ENCODE peak calls at places on chromosomes 3 and 15, in six cellular contexts. W, L, O, Q, X and C are unnamed samples.

GRCh38 chr15:68818671-68819450 is 1.8 kb downstream of the ANP32A start:
- DNase-seq in W (peak; percentile 49), Q (peak; percentile 33), O (no peak), X (peak; percentile 70), L (no peak), C (no peak)

GRCh38 chr3:63818282-63819150 is 583 bp upstream of the C3orf49 start:
- DNase-seq in W (peak; percentile 71), Q (peak; percentile 44), O (peak; percentile 8), X (peak; percentile 64), L (peak; percentile 38), C (peak; percentile 23)

GRCh38 chr3:172666873-172667694 is 43.8 kb downstream of the NCEH1 start:
- DNase-seq in Q (peak; percentile 68), X (peak; percentile 87), O (peak; percentile 60), L (peak; percentile 71), W (peak; percentile 90), C (no peak)

GRCh38 chr3:139619484-139619883 is 58.3 kb downstream of the NMNAT3 start:
- DNase-seq in Q (no peak), W (no peak), L (no peak), O (no peak), X (no peak), C (no peak)

GRCh38 chr3:171163724-171164465 is 137.4 kb upstream of the SLC2A2 start:
- DNase-seq in W (no peak), Q (no peak), X (no peak), O (no peak), L (no peak), C (no peak)

GRCh38 chr3:195208183-195208582 is 62.8 kb downstream of the XXYLT1 start:
- DNase-seq in L (no peak), W (no peak), X (no peak), Q (no peak), O (no peak), C (peak; percentile 30)

GRCh38 chr3:143644370-143645089 is 203.7 kb downstream of the SLC9A9 start:
- DNase-seq in W (peak; percentile 85), O (peak; percentile 78), Q (no peak), X (peak; percentile 65), L (no peak), C (peak; percentile 43)

GRCh38 chr3:194187543-194187942 is 51.6 kb downstream of the HES1 start:
- DNase-seq in O (no peak), W (peak; percentile 16), X (no peak), L (no peak), Q (no peak), C (no peak)

GRCh38 chr3:196268270-196269163 is 19.0 kb downstream of the PCYT1A start:
- DNase-seq in X (no peak), Q (no peak), L (no peak), O (no peak), W (peak; percentile 55), C (peak; percentile 31)

GRCh38 chr3:14780927-14781507 is 37.7 kb upstream of the FGD5 start:
- DNase-seq in O (no peak), Q (no peak), X (peak; percentile 71), W (peak; percentile 38), L (peak; percentile 9), C (peak; percentile 70)

GRCh38 chr15:100771745-100772144 is 107.9 kb upstream of the ALDH1A3 start:
- DNase-seq in O (no peak), X (no peak), W (no peak), L (no peak), Q (no peak), C (no peak)

GRCh38 chr3:53222183-53222901 is 33.5 kb downstream of the TKT start:
- DNase-seq in L (no peak), W (no peak), Q (no peak), X (no peak), O (no peak), C (no peak)

GRCh38 chr15:27486036-27486435 is 515.1 kb downstream of the GABRG3 start:
- DNase-seq in X (no peak), Q (no peak), L (no peak), O (no peak), W (no peak), C (no peak)

GRCh38 chr15:68218331-68218730 is 11.2 kb downstream of the CLN6 start:
- DNase-seq in O (no peak), L (no peak), W (no peak), Q (no peak), X (no peak), C (no peak)

GRCh38 chr3:139199421-139200010 is 144.3 kb upstream of the MRPS22 start:
- DNase-seq in X (no peak), L (no peak), O (no peak), Q (no peak), W (no peak), C (no peak)

GRCh38 chr15:70324001-70324974 is 226.6 kb upstream of the TLE3 start:
- DNase-seq in Q (no peak), W (peak; percentile 78), L (no peak), O (no peak), X (no peak), C (no peak)

GRCh38 chr15:70436428-70436827 is 326.9 kb downstream of the UACA start:
- DNase-seq in O (no peak), X (no peak), Q (no peak), L (no peak), W (no peak), C (no peak)

GRCh38 chr3:52053307-52054304 is 2.8 kb downstream of the DUSP7 start:
- DNase-seq in X (peak; percentile 26), W (peak; percentile 97), Q (peak; percentile 22), O (no peak), L (peak; percentile 19), C (no peak)

GRCh38 chr3:73697020-73697419 is 72.3 kb upstream of the PDZRN3 start:
- DNase-seq in O (no peak), L (no peak), W (no peak), Q (no peak), X (no peak), C (no peak)

GRCh38 chr3:43405888-43406636 is 119.7 kb downstream of the SNRK start:
- DNase-seq in W (peak; percentile 7), Q (no peak), O (peak; percentile 55), L (no peak), X (no peak), C (no peak)

GRCh38 chr3:127264292-127264691 is 23.6 kb downstream of the PRR20G start:
- DNase-seq in X (no peak), W (peak; percentile 75), L (no peak), Q (no peak), O (no peak), C (no peak)

GRCh38 chr3:136512391-136512790 is 239.8 kb downstream of the STAG1 start:
- DNase-seq in W (no peak), L (no peak), X (no peak), O (no peak), Q (no peak), C (no peak)

GRCh38 chr3:128366652-128367051 is 100.0 kb downstream of the DNAJB8 start:
- DNase-seq in O (no peak), L (no peak), Q (no peak), W (no peak), X (no peak), C (no peak)

GRCh38 chr3:38829404-38829803 is 13.4 kb upstream of the SCN10A start:
- DNase-seq in W (peak; percentile 56), O (peak; percentile 60), L (no peak), Q (no peak), X (no peak), C (no peak)

GRCh38 chr15:43912991-43913927 is 86.5 kb downstream of the WDR76 start:
- DNase-seq in O (peak; percentile 97), W (peak; percentile 82), L (no peak), Q (no peak), X (no peak), C (peak; percentile 21)

GRCh38 chr3:32093204-32093603 is 13.2 kb upstream of the GPD1L start:
- DNase-seq in W (no peak), Q (no peak), X (no peak), L (no peak), O (no peak), C (no peak)